ENCODE peak calls at places on chromosomes 2 and 18, in four cellular contexts. X, Q, H and E are unnamed samples.

GRCh38 chr2:201961401-201961800 is 72.3 kb upstream of the FZD7 start:
- DNase-seq in Q (no peak), H (no peak), X (no peak), E (no peak)

GRCh38 chr2:222594679-222595078 is 61.2 kb downstream of the FARSB start:
- DNase-seq in Q (no peak), H (peak; percentile 62), X (peak; percentile 25), E (no peak)

GRCh38 chr2:10467401-10467800 is 19.3 kb upstream of the ODC1 start:
- DNase-seq in H (no peak), Q (no peak), X (no peak), E (no peak)

GRCh38 chr2:221896505-221897151 is 324.5 kb upstream of the EPHA4 start:
- DNase-seq in H (peak; percentile 33), Q (no peak), X (peak; percentile 35), E (no peak)

GRCh38 chr2:46737577-46737976 is 178.0 kb downstream of the MCFD2 start:
- DNase-seq in Q (no peak), X (peak; percentile 28), H (no peak), E (no peak)

GRCh38 chr2:201116959-201117734 is 1.2 kb downstream of the CFLAR start:
- DNase-seq in H (peak; percentile 80), Q (no peak), X (no peak), E (peak; percentile 87)

GRCh38 chr2:69237070-69237670 is 149.9 kb downstream of the GFPT1 start:
- DNase-seq in Q (no peak), X (no peak), H (no peak), E (no peak)

GRCh38 chr2:54598347-54599325 is 124.8 kb upstream of the EML6 start:
- DNase-seq in Q (no peak), X (no peak), H (no peak), E (no peak)

GRCh38 chr2:137826373-137827372 is 137.6 kb upstream of the HNMT start:
- DNase-seq in Q (no peak), H (no peak), X (peak; percentile 14), E (no peak)

GRCh38 chr18:43661570-43661969 is 384.3 kb upstream of the SYT4 start:
- DNase-seq in X (peak; percentile 56), H (peak; percentile 76), Q (no peak), E (no peak)

GRCh38 chr2:206275274-206276160 is 1.1 kb downstream of the ZDBF2 start:
- DNase-seq in H (peak; percentile 21), X (no peak), Q (no peak), E (no peak)

GRCh38 chr2:101745711-101746694 is 48.5 kb downstream of the MAP4K4 start:
- DNase-seq in X (no peak), Q (no peak), H (peak; percentile 61), E (no peak)

GRCh38 chr18:27839141-27839540 is 337.8 kb downstream of the CDH2 start:
- DNase-seq in H (peak; percentile 72), X (peak; percentile 91), Q (no peak), E (no peak)

GRCh38 chr2:217710218-217710565 is 292.6 kb downstream of the TNS1 start:
- DNase-seq in Q (no peak), H (no peak), X (no peak), E (no peak)

GRCh38 chr18:5237083-5237722 is 40.1 kb upstream of the AKAIN1 start:
- DNase-seq in X (no peak), H (no peak), Q (no peak), E (no peak)

GRCh38 chr2:17122887-17123501 is 395.2 kb downstream of the RAD51AP2 start:
- DNase-seq in H (no peak), X (no peak), Q (no peak), E (no peak)

GRCh38 chr2:122056853-122057252 is 301.4 kb downstream of the TSN start:
- DNase-seq in X (no peak), H (no peak), Q (no peak), E (no peak)

GRCh38 chr2:176516051-176516601 is 246.9 kb downstream of the MTX2 start:
- DNase-seq in H (no peak), X (no peak), Q (no peak), E (no peak)

GRCh38 chr2:150885236-150885635 is 376.4 kb downstream of the RBM43 start:
- DNase-seq in X (no peak), H (no peak), Q (no peak), E (no peak)

GRCh38 chr2:43525506-43525905 is 70.3 kb downstream of the THADA start:
- DNase-seq in H (no peak), Q (no peak), X (no peak), E (no peak)

GRCh38 chr2:9745153-9745899 is 97.9 kb upstream of the TAF1B start:
- DNase-seq in X (no peak), H (no peak), Q (no peak), E (no peak)

GRCh38 chr2:224039080-224039769 is at the start of gene SERPINE2:
- DNase-seq in H (peak; percentile 85), Q (peak; percentile 53), X (no peak), E (peak; percentile 43)
- TF ChIP-seq CTCF in H (peak; percentile 43), Q (peak; percentile 33), X (peak; percentile 56), E (peak; percentile 64)

GRCh38 chr2:59888015-59888414 is 665.4 kb downstream of the BCL11A start:
- DNase-seq in X (no peak), H (no peak), Q (no peak), E (no peak)
- TF ChIP-seq CTCF in X (no peak), H (no peak), Q (no peak), E (no peak)

DNA sequence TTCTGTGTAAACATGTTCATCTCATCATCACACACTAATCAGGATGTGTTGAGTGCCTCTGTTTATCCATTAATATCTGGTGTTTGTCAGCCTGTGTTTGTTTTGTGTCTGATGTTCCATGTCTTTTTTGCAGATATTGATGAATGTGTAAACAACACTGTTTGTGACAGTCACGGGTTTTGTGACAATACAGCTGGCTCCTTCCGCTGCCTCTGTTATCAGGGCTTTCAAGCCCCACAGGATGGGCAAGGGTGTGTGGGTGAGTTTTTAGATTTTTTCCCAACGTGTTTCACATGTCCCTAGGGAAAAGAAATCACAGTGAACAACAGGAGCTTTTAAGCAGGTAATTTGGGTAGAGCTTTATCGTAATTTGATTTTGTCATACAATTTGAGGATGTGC is 133.7 kb upstream of the RASGRP3 start:
- DNase-seq in H (no peak), Q (no peak), X (no peak), E (no peak)
- TF ChIP-seq CTCF in H (no peak), Q (no peak), X (no peak), E (no peak)

GRCh38 chr2:149087751-149088150 is 49.3 kb downstream of the LYPD6B start:
- DNase-seq in H (no peak), X (no peak), Q (no peak), E (no peak)
- TF ChIP-seq CTCF in H (peak; percentile 36), X (peak; percentile 36), Q (peak; percentile 60), E (peak; percentile 16)

DNA sequence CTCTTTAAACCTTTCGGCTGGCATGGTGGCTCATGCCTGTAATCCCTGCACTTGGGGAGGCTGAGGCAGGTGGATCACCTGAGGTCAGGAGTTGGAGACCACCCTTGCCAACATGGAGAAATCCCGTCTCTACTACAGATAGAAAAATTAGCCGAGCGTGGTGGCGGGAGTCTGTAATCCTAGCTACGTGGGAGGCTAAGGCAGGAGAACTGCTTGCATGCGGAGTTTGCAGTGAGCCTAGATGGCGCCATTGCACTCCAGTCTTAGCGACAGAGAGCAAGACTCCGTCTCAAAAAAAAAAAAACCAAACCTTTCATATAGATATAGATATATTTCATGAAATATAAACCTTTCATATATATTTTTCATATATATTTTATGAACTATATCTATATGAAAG is 864.7 kb downstream of the TRIB2 start:
- DNase-seq in Q (no peak), X (no peak), H (no peak), E (no peak)
- TF ChIP-seq CTCF in Q (peak; percentile 31), X (no peak), H (no peak), E (no peak)

DNA sequence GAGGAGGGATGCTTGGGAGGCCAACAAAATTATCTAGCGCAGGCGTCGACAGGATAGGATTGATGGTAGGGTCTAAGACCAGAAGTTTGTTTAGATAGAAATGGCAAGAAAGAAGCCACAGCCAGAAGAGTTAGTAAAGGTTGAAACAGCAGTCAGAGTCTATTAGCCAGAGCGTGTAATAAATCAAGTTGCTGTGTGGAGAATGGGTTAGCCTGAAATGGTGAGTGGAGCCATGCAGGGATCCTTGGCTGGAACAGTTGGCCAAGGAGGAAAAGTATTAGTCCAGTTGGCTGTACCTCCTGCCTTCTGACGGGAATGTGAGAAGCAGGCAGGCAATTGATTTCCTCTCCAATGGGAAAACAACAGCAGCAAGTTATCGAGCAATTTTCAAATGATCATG is 190.7 kb upstream of the CCDC68 start:
- DNase-seq in H (no peak), X (no peak), Q (no peak), E (no peak)
- TF ChIP-seq CTCF in H (no peak), X (no peak), Q (no peak), E (no peak)